ENCODE peak calls at places on chromosomes 7 and 10, in four cellular contexts. P is stomach, W is WTC11, N is fibroblast of lung. X is an unnamed sample.

GRCh38 chr7:134089446-134089845 is 37.7 kb upstream of the LRGUK start:
- DNase-seq in P (no peak), W (no peak), N (no peak), X (no peak)

GRCh38 chr10:13585943-13586342 is 822 bp upstream of the PRPF18 start:
- DNase-seq in P (no peak), W (no peak), N (no peak), X (no peak)

GRCh38 chr7:50317697-50318640 is 13.5 kb downstream of the IKZF1 start:
- DNase-seq in P (no peak), W (no peak), N (no peak), X (no peak)

GRCh38 chr7:13333351-13333750 is 645.9 kb downstream of the ARL4A start:
- DNase-seq in P (no peak), W (no peak), N (no peak), X (no peak)

GRCh38 chr10:100912013-100912608 is 652 bp upstream of the SLF2 start:
- DNase-seq in P (no peak), W (no peak), N (peak), X (no peak)

GRCh38 chr7:51316262-51316665 is 345 bp downstream of the COBL start:
- DNase-seq in P (peak), W (peak), N (no peak), X (no peak)

GRCh38 chr10:131961777-131962450 is 19.8 kb downstream of the BNIP3 start:
- DNase-seq in P (no peak), W (no peak), N (no peak), X (no peak)

GRCh38 chr7:55546826-55547225 is 25.5 kb downstream of the VOPP1 start:
- DNase-seq in P (peak), W (no peak), N (peak), X (no peak)

GRCh38 chr7:88132725-88133124 is 87.1 kb downstream of the SRI start:
- DNase-seq in P (no peak), W (no peak), N (no peak), X (no peak)

GRCh38 chr10:97372233-97372875 is 28.8 kb downstream of the RRP12 start:
- DNase-seq in P (no peak), W (no peak), N (no peak), X (no peak)

GRCh38 chr10:86361134-86362128 is 5.2 kb downstream of the GRID1 start:
- DNase-seq in P (no peak), W (peak), N (no peak), X (no peak)

GRCh38 chr10:93436577-93436976 is 45.6 kb downstream of the MYOF start:
- DNase-seq in P (no peak), W (no peak), N (peak), X (no peak)

GRCh38 chr7:127792528-127793342 is 140.7 kb downstream of the SND1 start:
- DNase-seq in P (peak), W (peak), N (no peak), X (no peak)

GRCh38 chr7:124992881-124993562 is 63.4 kb upstream of the POT1 start:
- DNase-seq in P (peak), W (no peak), N (peak), X (no peak)

GRCh38 chr7:86937499-86937898 is 122.0 kb downstream of the ELAPOR2 start:
- DNase-seq in P (no peak), W (no peak), N (no peak), X (no peak)

GRCh38 chr7:36232971-36233550 is 80.0 kb downstream of the EEPD1 start:
- DNase-seq in P (no peak), W (no peak), N (peak), X (peak)

GRCh38 chr10:456486-456885 is 233.0 kb downstream of the DIP2C start:
- DNase-seq in P (no peak), W (no peak), N (no peak), X (no peak)

GRCh38 chr7:137209151-137209822 is 134.2 kb downstream of the PTN start:
- DNase-seq in P (no peak), W (no peak), N (peak), X (no peak)

GRCh38 chr10:50832171-50832751 is 53.2 kb downstream of the A1CF start:
- DNase-seq in P (no peak), W (no peak), N (no peak), X (no peak)

GRCh38 chr10:71757450-71757918 is 15.8 kb downstream of the VSIR start:
- DNase-seq in P (no peak), W (no peak), N (peak), X (no peak)

GRCh38 chr10:100621360-100622205 is 85.8 kb downstream of the HIF1AN start:
- DNase-seq in P (no peak), W (no peak), N (peak), X (no peak)

GRCh38 chr10:80453715-80454525 is at the start of gene TSPAN14:
- DNase-seq in P (peak), W (peak), N (peak), X (peak)

GRCh38 chr7:130024390-130024789 is 26.8 kb downstream of the ZC3HC1 start:
- DNase-seq in P (no peak), W (no peak), N (peak), X (no peak)

GRCh38 chr7:91941450-91941849 is 788 bp downstream of the AKAP9 start:
- DNase-seq in P (peak), W (no peak), N (peak), X (no peak)

GRCh38 chr10:79335094-79335469 is 12.2 kb upstream of the PPIF start:
- DNase-seq in P (no peak), W (no peak), N (no peak), X (no peak)

GRCh38 chr10:91875779-91876178 is 33.5 kb downstream of the FGFBP3 start:
- DNase-seq in P (no peak), W (no peak), N (no peak), X (no peak)

GRCh38 chr7:117690147-117690546 is 183.1 kb downstream of the CTTNBP2 start:
- DNase-seq in P (no peak), W (no peak), N (no peak), X (no peak)

GRCh38 chr10:50417906-50418697 is 166.8 kb upstream of the ASAH2 start:
- DNase-seq in P (peak), W (peak), N (peak), X (peak)

GRCh38 chr7:143345428-143345900 is 17.0 kb downstream of the FAM131B start:
- DNase-seq in P (peak), W (peak), N (peak), X (no peak)

GRCh38 chr7:32036557-32036956 is 33.6 kb downstream of the PDE1C start:
- DNase-seq in P (no peak), W (no peak), N (peak), X (no peak)

GRCh38 chr10:89332092-89332633 is 4.4 kb downstream of the IFIT3 start:
- DNase-seq in P (no peak), W (no peak), N (peak), X (no peak)

GRCh38 chr10:109741712-109742111 is 181.6 kb downstream of the XPNPEP1 start:
- DNase-seq in P (no peak), W (no peak), N (no peak), X (no peak)
- TF ChIP-seq CTCF in P (no peak), W (no peak), N (no peak), X (no peak)

GRCh38 chr7:39969431-39969830 is 19.4 kb downstream of the CDK13 start:
- DNase-seq in P (no peak), W (no peak), N (peak), X (no peak)
- TF ChIP-seq CTCF in P (no peak), W (no peak), N (no peak), X (no peak)

DNA sequence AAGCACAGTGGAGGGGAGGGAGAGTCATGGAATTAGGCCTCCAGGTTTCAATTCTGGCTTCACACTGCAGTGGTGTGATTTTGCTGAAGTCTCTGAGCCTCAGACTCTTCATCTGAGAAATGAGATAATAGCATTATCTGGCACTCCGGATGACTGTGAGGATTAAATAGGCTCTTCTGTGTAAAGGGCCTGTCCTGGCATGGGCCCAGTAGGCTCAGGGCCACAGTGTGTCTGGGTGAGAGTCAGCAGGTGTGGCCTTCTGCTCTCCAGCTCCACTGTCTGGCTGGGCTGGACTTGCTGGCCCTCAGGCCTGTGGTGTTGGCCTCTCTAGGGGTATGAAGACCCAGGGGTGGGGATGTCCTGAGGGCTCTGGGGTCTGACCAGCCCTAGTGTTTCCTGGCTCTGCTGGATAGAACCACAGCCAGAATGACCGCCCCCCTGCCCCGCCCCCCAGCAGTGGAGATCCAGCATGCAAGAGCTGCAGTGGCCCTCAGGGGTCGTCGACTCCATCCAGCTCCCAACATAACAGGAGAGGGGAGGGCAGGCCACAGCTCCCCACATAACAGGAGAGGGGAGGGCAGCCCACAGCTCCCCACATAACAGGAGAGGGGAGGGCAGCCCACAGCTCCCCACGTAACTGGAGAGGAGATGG is 178.6 kb downstream of the RPS24 start:
- DNase-seq in P (no peak), W (no peak), N (peak), X (no peak)
- TF ChIP-seq CTCF in P (no peak), W (no peak), N (no peak), X (no peak)

DNA sequence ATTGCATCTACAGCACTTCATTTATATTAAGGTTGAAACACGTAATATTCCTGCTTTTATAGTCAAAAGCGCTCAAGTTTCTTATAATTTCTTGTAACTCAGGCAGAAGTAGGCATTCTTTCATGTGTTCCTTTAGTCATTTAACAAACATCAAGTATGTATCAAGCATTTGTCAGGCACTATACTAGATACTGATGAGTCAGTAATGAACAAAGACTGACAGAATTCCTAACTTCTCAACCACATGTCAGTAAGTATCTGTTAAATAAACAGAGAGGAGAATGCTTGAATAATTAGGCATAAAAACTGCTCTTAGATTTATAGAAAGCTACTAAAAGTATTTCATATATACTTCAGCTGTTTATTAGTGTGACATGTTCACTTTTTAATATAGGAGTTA is 9.9 kb downstream of the CRPPA start:
- DNase-seq in P (no peak), W (no peak), N (peak), X (no peak)
- TF ChIP-seq CTCF in P (no peak), W (no peak), N (no peak), X (no peak)

GRCh38 chr7:104509874-104510273 is 181.5 kb downstream of the LHFPL3 start:
- DNase-seq in P (no peak), W (no peak), N (no peak), X (no peak)
- TF ChIP-seq CTCF in P (no peak), W (no peak), N (no peak), X (no peak)

DNA sequence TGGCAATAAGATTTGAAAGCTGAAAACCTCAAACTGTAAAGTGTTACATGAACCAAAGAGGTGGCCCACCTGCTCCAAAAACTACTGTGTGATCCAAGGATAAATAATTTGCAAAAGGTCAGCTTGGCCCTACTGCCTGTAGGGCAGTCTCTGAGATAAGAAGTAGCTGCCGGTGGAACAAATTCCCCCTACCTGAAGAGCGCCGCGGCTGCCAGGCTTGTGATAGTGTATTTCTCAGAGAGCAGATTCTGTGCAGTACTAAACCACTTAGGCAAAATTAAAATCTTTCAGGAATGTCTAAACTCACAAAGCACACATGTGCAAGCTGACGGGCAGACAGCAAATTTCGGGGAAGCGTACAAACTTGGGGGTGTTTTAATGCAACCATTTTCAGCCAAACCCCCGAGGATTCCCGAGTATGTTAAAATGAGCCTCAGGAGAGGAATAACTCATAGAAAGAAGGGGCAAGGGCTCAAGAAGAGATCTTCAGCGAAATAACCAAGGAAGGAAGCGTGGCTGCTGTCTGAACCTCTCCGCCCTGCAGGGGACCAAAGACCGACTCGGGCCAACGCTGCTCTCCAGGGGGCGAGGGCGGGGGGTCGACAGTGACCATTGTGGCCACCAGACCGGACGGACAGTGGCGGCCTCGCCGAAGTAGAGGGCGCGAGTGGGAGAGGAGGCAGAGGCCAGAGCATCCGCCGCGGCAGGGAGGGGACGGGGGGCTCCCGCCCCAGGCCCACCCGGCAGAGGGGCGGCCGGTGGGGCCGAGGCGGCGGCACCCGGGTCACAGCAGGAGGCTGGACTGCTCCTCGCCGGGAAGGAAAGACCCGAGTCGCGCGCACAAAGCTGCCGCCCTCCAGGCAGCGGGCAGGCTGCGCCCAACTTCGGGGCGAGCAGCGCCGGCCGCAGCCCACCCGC is 874 bp downstream of the HYCC1 start:
- DNase-seq in P (no peak), W (peak), N (peak), X (peak)
- TF ChIP-seq CTCF in P (no peak), W (no peak), N (no peak), X (peak)

GRCh38 chr7:99928188-99928587 is 1.2 kb downstream of the GJC3 start:
- DNase-seq in P (no peak), W (no peak), N (no peak), X (no peak)

GRCh38 chr7:99930376-99930775 is 956 bp upstream of the GJC3 start:
- DNase-seq in P (no peak), W (no peak), N (no peak), X (peak)

GRCh38 chr7:99927536-99927935 is 1.9 kb downstream of the GJC3 start:
- DNase-seq in P (no peak), W (no peak), N (no peak), X (no peak)

GRCh38 chr7:99929730-99930053 is 272 bp upstream of the GJC3 start:
- DNase-seq in P (no peak), W (no peak), N (no peak), X (peak)

GRCh38 chr7:99928994-99929729 is at the start of gene GJC3:
- DNase-seq in P (peak), W (peak), N (peak), X (peak)
- TF ChIP-seq CTCF in P (no peak), W (no peak), N (no peak), X (peak)

GRCh38 chr10:119669975-119670640 is 18.9 kb downstream of the BAG3 start:
- DNase-seq in P (no peak), W (no peak), N (no peak), X (no peak)
- TF ChIP-seq CTCF in P (no peak), W (no peak), N (no peak), X (no peak)